ENCODE peak calls at places on chromosomes 12 and 14, in eight cellular contexts. B is fibroblast of mammary gland; K is HT-29; L is NCI-H748 treated with DMSO at 0.1 percent for 48 hours; U is left cardiac atrium; V is cardiac muscle cell; E is activated CD8-positive, alpha-beta memory T cell treated with anti-CD3 and anti-CD28 coated beads for 4 hours; H is GM06990. P is an unnamed sample.

GRCh38 chr14:89731534-89731933 is 223.0 kb downstream of the EFCAB11 start:
- DNase-seq in B (no peak), K (no peak), L (no peak), U (no peak), V (no peak), E (no peak), H (no peak), P (no peak)

GRCh38 chr12:15015121-15015520 is 42.3 kb downstream of the PDE6H start:
- DNase-seq in B (no peak), K (no peak), L (no peak), U (no peak), V (no peak), E (no peak), H (no peak), P (no peak)

GRCh38 chr14:88168498-88169165 is 154.4 kb downstream of the KCNK10 start:
- DNase-seq in B (peak; percentile 47), K (peak; percentile 27), L (peak; percentile 10), U (no peak), V (peak; percentile 61), E (peak; percentile 19), H (no peak), P (no peak)

GRCh38 chr14:100779691-100780080 is 46.2 kb upstream of the MEG3 start:
- DNase-seq in B (no peak), K (no peak), L (no peak), U (no peak), V (no peak), E (no peak), H (no peak), P (no peak)

GRCh38 chr12:123937707-123938600 is 34.7 kb downstream of the CCDC92 start:
- DNase-seq in B (no peak), K (no peak), L (no peak), U (no peak), V (no peak), E (peak; percentile 31), H (no peak), P (no peak)

GRCh38 chr12:92552412-92553108 is 150.2 kb upstream of the PLEKHG7 start:
- DNase-seq in B (no peak), K (no peak), L (no peak), U (no peak), V (peak; percentile 56), E (no peak), H (no peak), P (no peak)

GRCh38 chr14:68627050-68627867 is 165.6 kb downstream of the ZFP36L1 start:
- DNase-seq in B (no peak), K (no peak), L (no peak), U (no peak), V (no peak), E (no peak), H (no peak), P (no peak)

GRCh38 chr12:119412811-119413794 is 78.6 kb downstream of the CCDC60 start:
- DNase-seq in B (peak; percentile 74), K (peak; percentile 78), L (peak; percentile 87), U (peak; percentile 61), V (peak; percentile 79), E (no peak), H (peak; percentile 11), P (no peak)

GRCh38 chr12:56020437-56021189 is at the start of gene IKZF4:
- DNase-seq in B (no peak), K (no peak), L (no peak), U (peak; percentile 48), V (peak; percentile 80), E (no peak), H (no peak), P (no peak)

P was measured in T1000.